ENCODE peak calls at places on chromosomes 2 and 18, in five cellular contexts. X is NCI-H1105 treated with DMSO at 0.1 percent for 48 hours, Q is brain pericyte, V is tibial artery, G is psoas muscle. J is an unnamed sample.
A peak's percentile ranks its signal among the peaks of the same experiment; 100 is the strongest.

GRCh38 chr2:172674034-172674967 is 61.3 kb upstream of the RAPGEF4 start:
- DNase-seq in Q (no peak), V (peak; percentile 65), G (peak; percentile 66), X (no peak), J (no peak)

GRCh38 chr2:66565291-66565690 is 130.4 kb downstream of the MEIS1 start:
- DNase-seq in X (peak; percentile 65), G (no peak), V (no peak), Q (no peak), J (no peak)

GRCh38 chr2:43898134-43898957 is 59.6 kb downstream of the ABCG8 start:
- DNase-seq in G (no peak), V (no peak), X (peak; percentile 37), Q (peak; percentile 86), J (no peak)

GRCh38 chr2:240319221-240319854 is 116.1 kb upstream of the GPC1 start:
- DNase-seq in G (no peak), Q (peak; percentile 37), X (no peak), V (no peak), J (no peak)

GRCh38 chr2:46365913-46366674 is 68.9 kb downstream of the EPAS1 start:
- DNase-seq in Q (no peak), X (no peak), V (no peak), G (no peak), J (no peak)

GRCh38 chr2:43207553-43208300 is 18.7 kb downstream of the ZFP36L2 start:
- DNase-seq in V (no peak), Q (no peak), X (no peak), G (no peak), J (no peak)

GRCh38 chr2:165636959-165637358 is 157.1 kb downstream of the GALNT3 start:
- DNase-seq in G (no peak), X (no peak), V (no peak), Q (no peak), J (no peak)

GRCh38 chr2:176092270-176093144 is at the start of gene HOXD13:
- DNase-seq in G (no peak), Q (no peak), V (peak; percentile 60), X (no peak), J (no peak)

GRCh38 chr2:206984206-206984605 is 44.9 kb downstream of the CPO start:
- DNase-seq in V (no peak), G (no peak), Q (peak; percentile 20), X (no peak), J (no peak)

GRCh38 chr2:96954490-96954846 is 31.9 kb downstream of the FAM178B start:
- DNase-seq in G (no peak), Q (no peak), X (no peak), V (no peak), J (no peak)

GRCh38 chr2:106159867-106160785 is 34.0 kb downstream of the UXS1 start:
- DNase-seq in Q (no peak), X (no peak), V (no peak), G (no peak), J (no peak)

GRCh38 chr2:157722580-157723234 is 94.0 kb upstream of the ACVR1C start:
- DNase-seq in G (no peak), V (no peak), X (peak; percentile 7), Q (no peak), J (no peak)

GRCh38 chr2:165161510-165161909 is 42.3 kb downstream of the SCN3A start:
- DNase-seq in X (no peak), Q (no peak), V (no peak), G (no peak), J (no peak)

GRCh38 chr2:187075106-187076070 is 226.4 kb upstream of the ZSWIM2 start:
- DNase-seq in G (peak; percentile 43), X (no peak), V (no peak), Q (no peak), J (no peak)

GRCh38 chr18:47594063-47594462 is 336.4 kb downstream of the SMAD2 start:
- DNase-seq in Q (no peak), X (no peak), G (no peak), V (no peak), J (no peak)

J was measured in right atrium auricular region.